ENCODE peak calls at places on chromosomes 7 and 10, in six cellular contexts. One of them, this sample, is unnamed.

GRCh38 chr10:7933757-7934156 is 115.5 kb downstream of the TAF3 start:
- DNase-seq in AG04450: no peak
- DNase-seq in kidney epithelial cell: no peak
- DNase-seq in heart left ventricle: no peak
- DNase-seq in GM12865: no peak
- DNase-seq in hepatocyte: no peak
- DNase-seq in this sample: no peak

GRCh38 chr10:15068802-15069201 is 19.8 kb downstream of the ACBD7 start:
- DNase-seq in GM12865: no peak
- DNase-seq in heart left ventricle: no peak
- DNase-seq in hepatocyte: peak; percentile 63
- DNase-seq in kidney epithelial cell: no peak
- DNase-seq in AG04450: no peak
- DNase-seq in this sample: no peak

GRCh38 chr10:124403548-124403947 is 15.2 kb downstream of the OAT start:
- DNase-seq in GM12865: peak; percentile 87
- DNase-seq in AG04450: peak; percentile 45
- DNase-seq in heart left ventricle: peak; percentile 42
- DNase-seq in hepatocyte: peak; percentile 90
- DNase-seq in kidney epithelial cell: peak; percentile 55
- DNase-seq in this sample: no peak

GRCh38 chr7:36670585-36671431 is 53.5 kb downstream of the AOAH start:
- DNase-seq in kidney epithelial cell: no peak
- DNase-seq in AG04450: peak; percentile 27
- DNase-seq in GM12865: peak; percentile 69
- DNase-seq in heart left ventricle: peak; percentile 35
- DNase-seq in hepatocyte: peak; percentile 76
- DNase-seq in this sample: no peak

GRCh38 chr7:94434031-94434430 is 39.3 kb downstream of the COL1A2 start:
- DNase-seq in hepatocyte: no peak
- DNase-seq in kidney epithelial cell: no peak
- DNase-seq in heart left ventricle: no peak
- DNase-seq in AG04450: no peak
- DNase-seq in GM12865: no peak
- DNase-seq in this sample: no peak

GRCh38 chr7:137954614-137955013 is 47.3 kb downstream of the CREB3L2 start:
- DNase-seq in AG04450: no peak
- DNase-seq in kidney epithelial cell: no peak
- DNase-seq in heart left ventricle: no peak
- DNase-seq in hepatocyte: no peak
- DNase-seq in GM12865: no peak
- DNase-seq in this sample: no peak

GRCh38 chr7:41035788-41036187 is 667.1 kb downstream of the INHBA start:
- DNase-seq in heart left ventricle: no peak
- DNase-seq in AG04450: no peak
- DNase-seq in hepatocyte: no peak
- DNase-seq in GM12865: no peak
- DNase-seq in kidney epithelial cell: no peak
- DNase-seq in this sample: no peak

GRCh38 chr7:36284470-36284869 is 105.2 kb upstream of the ANLN start:
- DNase-seq in hepatocyte: no peak
- DNase-seq in GM12865: no peak
- DNase-seq in heart left ventricle: no peak
- DNase-seq in kidney epithelial cell: no peak
- DNase-seq in AG04450: no peak
- DNase-seq in this sample: no peak

GRCh38 chr7:22730921-22731654 is 4.1 kb downstream of the IL6 start:
- DNase-seq in kidney epithelial cell: peak; percentile 81
- DNase-seq in AG04450: no peak
- DNase-seq in heart left ventricle: no peak
- DNase-seq in hepatocyte: no peak
- DNase-seq in GM12865: no peak
- DNase-seq in this sample: no peak
- H3K4me3 ChIP-seq in kidney epithelial cell: no peak overlapping the region
- H3K4me3 ChIP-seq in AG04450: peak overlapping the region; percentile 20
- H3K4me3 ChIP-seq in heart left ventricle: no peak overlapping the region
- H3K4me3 ChIP-seq in hepatocyte: no peak overlapping the region
- H3K4me3 ChIP-seq in GM12865: no peak overlapping the region
- H3K4me3 ChIP-seq in this sample: peak overlapping the region; percentile 58

GRCh38 chr10:21700474-21700873 is 166.4 kb downstream of the MLLT10 start:
- DNase-seq in GM12865: no peak
- DNase-seq in hepatocyte: no peak
- DNase-seq in heart left ventricle: no peak
- DNase-seq in AG04450: no peak
- DNase-seq in kidney epithelial cell: no peak
- DNase-seq in this sample: no peak

GRCh38 chr10:21705828-21706176 is 171.8 kb downstream of the MLLT10 start:
- DNase-seq in GM12865: no peak
- DNase-seq in AG04450: no peak
- DNase-seq in heart left ventricle: no peak
- DNase-seq in kidney epithelial cell: no peak
- DNase-seq in hepatocyte: no peak
- DNase-seq in this sample: no peak

GRCh38 chr10:21705142-21705827 is 171.3 kb downstream of the MLLT10 start:
- DNase-seq in hepatocyte: no peak
- DNase-seq in heart left ventricle: no peak
- DNase-seq in kidney epithelial cell: no peak
- DNase-seq in GM12865: no peak
- DNase-seq in AG04450: no peak
- DNase-seq in this sample: no peak

GRCh38 chr10:21699575-21699974 is 165.5 kb downstream of the MLLT10 start:
- DNase-seq in heart left ventricle: no peak
- DNase-seq in GM12865: no peak
- DNase-seq in hepatocyte: no peak
- DNase-seq in AG04450: no peak
- DNase-seq in kidney epithelial cell: no peak
- DNase-seq in this sample: no peak

GRCh38 chr10:21702633-21703111 is 168.6 kb downstream of the MLLT10 start:
- DNase-seq in AG04450: no peak
- DNase-seq in heart left ventricle: no peak
- DNase-seq in kidney epithelial cell: no peak
- DNase-seq in GM12865: peak; percentile 53
- DNase-seq in hepatocyte: no peak
- DNase-seq in this sample: no peak
- H3K4me3 ChIP-seq in AG04450: no peak overlapping the region
- H3K4me3 ChIP-seq in heart left ventricle: no peak overlapping the region
- H3K4me3 ChIP-seq in kidney epithelial cell: no peak overlapping the region
- H3K4me3 ChIP-seq in GM12865: no peak overlapping the region
- H3K4me3 ChIP-seq in hepatocyte: no peak overlapping the region
- H3K4me3 ChIP-seq in this sample: no peak overlapping the region

GRCh38 chr10:69463886-69464285 is 12.6 kb downstream of the TSPAN15 start:
- DNase-seq in kidney epithelial cell: no peak
- DNase-seq in hepatocyte: no peak
- DNase-seq in heart left ventricle: no peak
- DNase-seq in GM12865: no peak
- DNase-seq in AG04450: no peak
- DNase-seq in this sample: no peak

GRCh38 chr10:69459893-69460575 is 8.8 kb downstream of the TSPAN15 start:
- DNase-seq in hepatocyte: no peak
- DNase-seq in kidney epithelial cell: no peak
- DNase-seq in GM12865: no peak
- DNase-seq in heart left ventricle: no peak
- DNase-seq in AG04450: no peak
- DNase-seq in this sample: no peak

GRCh38 chr10:69460576-69461242 is 9.4 kb downstream of the TSPAN15 start:
- DNase-seq in kidney epithelial cell: no peak
- DNase-seq in hepatocyte: no peak
- DNase-seq in AG04450: no peak
- DNase-seq in GM12865: no peak
- DNase-seq in heart left ventricle: no peak
- DNase-seq in this sample: no peak

GRCh38 chr10:69459101-69459805 is 8.0 kb downstream of the TSPAN15 start:
- DNase-seq in hepatocyte: no peak
- DNase-seq in heart left ventricle: no peak
- DNase-seq in AG04450: no peak
- DNase-seq in kidney epithelial cell: no peak
- DNase-seq in GM12865: no peak
- DNase-seq in this sample: no peak

DNA sequence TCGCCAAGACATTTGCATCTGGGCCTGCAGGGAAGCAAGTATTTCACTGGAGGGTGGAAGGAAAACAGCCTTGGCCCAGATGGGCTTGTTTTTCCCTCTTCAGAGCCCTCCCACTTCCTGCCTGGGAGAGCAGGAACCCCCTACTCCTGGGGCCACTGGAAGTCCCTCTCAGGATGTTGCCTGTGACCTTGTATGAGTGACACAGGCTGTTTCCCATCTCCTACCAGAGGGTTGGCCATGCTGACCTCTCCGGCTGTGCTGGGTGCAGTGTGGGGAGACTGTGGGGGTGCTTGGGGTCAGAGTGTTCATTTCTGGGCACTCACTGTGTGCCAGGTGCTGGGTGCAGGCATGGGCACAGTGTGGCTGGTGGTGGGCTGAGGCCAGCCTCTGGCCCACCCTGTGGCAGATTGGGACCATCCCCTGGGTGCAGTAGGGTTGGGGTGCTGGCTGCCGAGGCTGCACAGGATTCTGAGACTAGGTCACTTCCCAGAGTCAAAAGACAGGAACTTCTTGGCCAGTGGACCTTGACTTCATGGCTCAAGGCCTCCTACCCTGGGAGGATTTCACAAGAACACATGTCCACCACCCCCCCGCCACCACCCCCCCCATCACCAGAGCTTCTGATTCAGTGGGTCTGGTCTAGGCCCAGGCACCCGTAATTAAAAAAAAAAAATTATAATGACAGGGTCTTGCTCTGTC is 10.2 kb downstream of the TSPAN15 start:
- DNase-seq in hepatocyte: no peak
- DNase-seq in kidney epithelial cell: no peak
- DNase-seq in GM12865: no peak
- DNase-seq in AG04450: no peak
- DNase-seq in heart left ventricle: peak; percentile 55
- DNase-seq in this sample: no peak
- H3K4me3 ChIP-seq in hepatocyte: no peak overlapping the region
- H3K4me3 ChIP-seq in kidney epithelial cell: no peak overlapping the region
- H3K4me3 ChIP-seq in GM12865: no peak overlapping the region
- H3K4me3 ChIP-seq in AG04450: no peak overlapping the region
- H3K4me3 ChIP-seq in heart left ventricle: no peak overlapping the region
- H3K4me3 ChIP-seq in this sample: no peak overlapping the region

DNA sequence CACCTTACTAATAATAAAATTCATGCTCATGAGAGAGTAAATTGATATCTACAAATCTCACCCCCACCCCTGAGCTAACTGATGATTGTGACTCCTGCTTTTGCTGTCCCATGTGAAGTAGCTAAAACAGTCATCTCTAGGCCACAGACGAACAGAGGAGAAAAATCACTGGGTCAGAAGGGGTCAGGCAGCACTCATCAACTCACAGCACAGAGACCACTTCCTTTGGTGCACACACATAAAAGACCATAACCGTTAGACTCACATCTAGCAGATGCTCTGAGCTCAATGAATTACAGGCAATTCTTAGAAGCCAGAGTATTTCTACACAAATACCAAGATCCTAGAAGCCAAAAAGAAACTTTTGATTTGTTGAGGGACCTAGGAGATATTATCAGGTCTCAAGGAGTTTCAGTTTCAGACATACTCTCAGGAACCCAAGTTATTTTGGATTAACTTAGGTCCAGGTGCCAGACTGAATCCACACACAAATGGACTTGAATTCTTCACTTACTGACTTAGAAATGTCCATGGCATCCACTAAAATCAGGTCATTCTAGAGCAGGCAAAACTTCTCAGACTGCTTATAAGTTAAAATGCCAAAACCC is 65.0 kb upstream of the TES start:
- DNase-seq in kidney epithelial cell: no peak
- DNase-seq in AG04450: no peak
- DNase-seq in GM12865: peak; percentile 65
- DNase-seq in hepatocyte: no peak
- DNase-seq in heart left ventricle: no peak
- DNase-seq in this sample: no peak
- H3K4me3 ChIP-seq in kidney epithelial cell: no peak overlapping the region
- H3K4me3 ChIP-seq in AG04450: no peak overlapping the region
- H3K4me3 ChIP-seq in GM12865: no peak overlapping the region
- H3K4me3 ChIP-seq in hepatocyte: no peak overlapping the region
- H3K4me3 ChIP-seq in heart left ventricle: no peak overlapping the region
- H3K4me3 ChIP-seq in this sample: no peak overlapping the region

GRCh38 chr7:38831262-38831661 is 77.7 kb downstream of the VPS41 start:
- DNase-seq in heart left ventricle: no peak
- DNase-seq in GM12865: no peak
- DNase-seq in hepatocyte: no peak
- DNase-seq in AG04450: no peak
- DNase-seq in kidney epithelial cell: no peak
- DNase-seq in this sample: no peak
- H3K4me3 ChIP-seq in heart left ventricle: no peak overlapping the region
- H3K4me3 ChIP-seq in GM12865: no peak overlapping the region
- H3K4me3 ChIP-seq in hepatocyte: no peak overlapping the region
- H3K4me3 ChIP-seq in AG04450: no peak overlapping the region
- H3K4me3 ChIP-seq in kidney epithelial cell: no peak overlapping the region
- H3K4me3 ChIP-seq in this sample: no peak overlapping the region

DNA sequence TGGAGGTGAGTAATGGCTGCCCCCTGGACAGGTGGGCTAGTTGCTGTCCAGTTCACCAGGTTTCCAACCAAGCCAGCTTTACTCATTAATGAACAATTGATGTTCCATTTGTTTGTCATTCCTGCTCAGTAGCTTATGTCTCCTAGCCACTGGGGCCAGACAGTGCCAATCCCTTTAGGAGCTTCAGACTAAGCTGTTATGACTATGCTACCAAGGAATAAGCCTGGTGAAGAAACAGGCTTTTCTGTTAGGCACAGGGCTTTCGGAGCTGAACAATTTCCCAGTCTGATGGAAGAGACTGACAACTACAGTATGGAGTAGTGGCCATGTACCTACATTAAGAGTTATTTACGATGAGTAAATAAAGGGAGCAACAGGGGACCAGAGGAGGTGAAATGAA is 2.1 kb upstream of the FMC1 start:
- DNase-seq in hepatocyte: no peak
- DNase-seq in AG04450: no peak
- DNase-seq in GM12865: no peak
- DNase-seq in heart left ventricle: no peak
- DNase-seq in kidney epithelial cell: no peak
- DNase-seq in this sample: no peak
- H3K4me3 ChIP-seq in hepatocyte: no peak overlapping the region
- H3K4me3 ChIP-seq in AG04450: no peak overlapping the region
- H3K4me3 ChIP-seq in GM12865: no peak overlapping the region
- H3K4me3 ChIP-seq in heart left ventricle: no peak overlapping the region
- H3K4me3 ChIP-seq in kidney epithelial cell: no peak overlapping the region
- H3K4me3 ChIP-seq in this sample: no peak overlapping the region

GRCh38 chr10:32331606-32332005 is 15.4 kb downstream of the EPC1 start:
- DNase-seq in hepatocyte: no peak
- DNase-seq in GM12865: no peak
- DNase-seq in heart left ventricle: no peak
- DNase-seq in kidney epithelial cell: no peak
- DNase-seq in AG04450: no peak
- DNase-seq in this sample: no peak
- H3K4me3 ChIP-seq in hepatocyte: no peak overlapping the region
- H3K4me3 ChIP-seq in GM12865: no peak overlapping the region
- H3K4me3 ChIP-seq in heart left ventricle: no peak overlapping the region
- H3K4me3 ChIP-seq in kidney epithelial cell: no peak overlapping the region
- H3K4me3 ChIP-seq in AG04450: no peak overlapping the region
- H3K4me3 ChIP-seq in this sample: no peak overlapping the region

GRCh38 chr10:11557967-11558366 is 53.5 kb downstream of the USP6NL start:
- DNase-seq in GM12865: no peak
- DNase-seq in kidney epithelial cell: no peak
- DNase-seq in AG04450: no peak
- DNase-seq in hepatocyte: no peak
- DNase-seq in heart left ventricle: no peak
- DNase-seq in this sample: no peak
- H3K4me3 ChIP-seq in GM12865: no peak overlapping the region
- H3K4me3 ChIP-seq in kidney epithelial cell: no peak overlapping the region
- H3K4me3 ChIP-seq in AG04450: no peak overlapping the region
- H3K4me3 ChIP-seq in hepatocyte: no peak overlapping the region
- H3K4me3 ChIP-seq in heart left ventricle: no peak overlapping the region
- H3K4me3 ChIP-seq in this sample: no peak overlapping the region